ENCODE peak calls at places on chromosomes 2 and 18, in nine cellular contexts. M is HepG2, G is endothelial cell of umbilical vein, A is suprapubic skin, D is stomach, C is HCT116, V is breast epithelium, F is upper lobe of left lung, E is esophagus muscularis mucosa. P is an unnamed sample.

GRCh38 chr2:133819906-133820305 is 251.6 kb upstream of the NCKAP5 start:
- DNase-seq in M (no peak), G (no peak), A (no peak), D (no peak), C (no peak), V (no peak), F (no peak), E (peak), P (no peak)

GRCh38 chr18:22813648-22814328 is 119.3 kb upstream of the RBBP8 start:
- DNase-seq in M (peak), G (peak), A (no peak), D (no peak), C (no peak), V (no peak), F (no peak), E (no peak), P (peak)

GRCh38 chr18:54880706-54881105 is 52.4 kb downstream of the RAB27B start:
- DNase-seq in M (no peak), G (no peak), A (no peak), D (no peak), C (no peak), V (no peak), F (no peak), E (no peak), P (no peak)

GRCh38 chr2:205094031-205094430 is 548.8 kb downstream of the PARD3B start:
- DNase-seq in M (no peak), G (no peak), A (no peak), D (no peak), C (no peak), V (no peak), F (no peak), E (no peak), P (no peak)

GRCh38 chr2:29562319-29562718 is 359.1 kb downstream of the ALK start:
- DNase-seq in M (no peak), G (no peak), A (no peak), D (no peak), C (no peak), V (no peak), F (no peak), E (peak), P (no peak)

GRCh38 chr2:170973492-170974303 is 44.6 kb downstream of the GORASP2 start:
- DNase-seq in M (peak), G (peak), A (peak), D (peak), C (peak), V (peak), F (peak), E (peak), P (peak)

GRCh38 chr2:218643751-218644310 is 15.6 kb downstream of the ZNF142 start:
- DNase-seq in M (no peak), G (no peak), A (no peak), D (no peak), C (no peak), V (no peak), F (no peak), E (no peak), P (no peak)

GRCh38 chr2:67626656-67627055 is 229.5 kb downstream of the ETAA1 start:
- DNase-seq in M (no peak), G (no peak), A (no peak), D (no peak), C (no peak), V (no peak), F (no peak), E (no peak), P (no peak)

GRCh38 chr18:41666251-41666650 is 288.8 kb upstream of the PIK3C3 start:
- DNase-seq in M (no peak), G (peak), A (no peak), D (no peak), C (no peak), V (no peak), F (no peak), E (no peak), P (no peak)

GRCh38 chr2:102065675-102066252 is 74.0 kb downstream of the IL1R2 start:
- DNase-seq in M (peak), G (no peak), A (no peak), D (peak), C (peak), V (no peak), F (peak), E (no peak), P (no peak)

GRCh38 chr2:128631698-128632490 is 313.2 kb upstream of the HS6ST1 start:
- DNase-seq in M (no peak), G (no peak), A (peak), D (peak), C (no peak), V (peak), F (peak), E (peak), P (no peak)

GRCh38 chr2:236240228-236240990 is 23.8 kb downstream of the ASB18 start:
- DNase-seq in M (no peak), G (no peak), A (no peak), D (no peak), C (no peak), V (no peak), F (no peak), E (no peak), P (no peak)

GRCh38 chr2:236237468-236238190 is 26.6 kb downstream of the ASB18 start:
- DNase-seq in M (no peak), G (no peak), A (no peak), D (no peak), C (no peak), V (no peak), F (no peak), E (peak), P (no peak)

GRCh38 chr2:236236559-236237450 is 27.4 kb downstream of the ASB18 start:
- DNase-seq in M (no peak), G (peak), A (no peak), D (no peak), C (no peak), V (no peak), F (no peak), E (no peak), P (no peak)

GRCh38 chr2:236239276-236240065 is 24.7 kb downstream of the ASB18 start:
- DNase-seq in M (no peak), G (no peak), A (no peak), D (no peak), C (no peak), V (no peak), F (no peak), E (no peak), P (no peak)

GRCh38 chr2:236238756-236239155 is 25.4 kb downstream of the ASB18 start:
- DNase-seq in M (no peak), G (no peak), A (no peak), D (no peak), C (no peak), V (no peak), F (no peak), E (no peak), P (no peak)
- TF ChIP-seq POLR2A in M (no peak), G (no peak), A (no peak), D (no peak), C (no peak), V (no peak), F (no peak), E (no peak), P (no peak)

GRCh38 chr2:41965886-41966285 is 81.9 kb upstream of the PKDCC start:
- DNase-seq in M (no peak), G (peak), A (peak), D (no peak), C (no peak), V (no peak), F (no peak), E (no peak), P (no peak)
- TF ChIP-seq POLR2AphosphoS5 in M (no peak), G (no peak), A (no peak), D (no peak), C (no peak), V (no peak), F (no peak), E (no peak), P (no peak)

GRCh38 chr2:51903728-51904127 is 871.8 kb upstream of the NRXN1 start:
- DNase-seq in M (no peak), G (no peak), A (no peak), D (no peak), C (no peak), V (no peak), F (no peak), E (no peak), P (no peak)
- H3K4me3 ChIP-seq in M (no peak), G (no peak), A (no peak), D (no peak), C (no peak), V (no peak), F (no peak), E (no peak), P (no peak)

GRCh38 chr2:238139141-238139840 is 823 bp downstream of the KLHL30 start:
- DNase-seq in M (no peak), G (no peak), A (no peak), D (no peak), C (no peak), V (no peak), F (no peak), E (no peak), P (no peak)

GRCh38 chr2:238138331-238139102 is at the start of gene KLHL30:
- DNase-seq in M (no peak), G (no peak), A (no peak), D (no peak), C (no peak), V (no peak), F (no peak), E (no peak), P (no peak)

GRCh38 chr2:238137885-238138284 is 583 bp upstream of the KLHL30 start:
- DNase-seq in M (no peak), G (no peak), A (no peak), D (no peak), C (no peak), V (no peak), F (no peak), E (no peak), P (no peak)

GRCh38 chr2:238135601-238136150 is 2.8 kb upstream of the KLHL30 start:
- DNase-seq in M (no peak), G (no peak), A (no peak), D (no peak), C (no peak), V (no peak), F (no peak), E (no peak), P (no peak)

DNA sequence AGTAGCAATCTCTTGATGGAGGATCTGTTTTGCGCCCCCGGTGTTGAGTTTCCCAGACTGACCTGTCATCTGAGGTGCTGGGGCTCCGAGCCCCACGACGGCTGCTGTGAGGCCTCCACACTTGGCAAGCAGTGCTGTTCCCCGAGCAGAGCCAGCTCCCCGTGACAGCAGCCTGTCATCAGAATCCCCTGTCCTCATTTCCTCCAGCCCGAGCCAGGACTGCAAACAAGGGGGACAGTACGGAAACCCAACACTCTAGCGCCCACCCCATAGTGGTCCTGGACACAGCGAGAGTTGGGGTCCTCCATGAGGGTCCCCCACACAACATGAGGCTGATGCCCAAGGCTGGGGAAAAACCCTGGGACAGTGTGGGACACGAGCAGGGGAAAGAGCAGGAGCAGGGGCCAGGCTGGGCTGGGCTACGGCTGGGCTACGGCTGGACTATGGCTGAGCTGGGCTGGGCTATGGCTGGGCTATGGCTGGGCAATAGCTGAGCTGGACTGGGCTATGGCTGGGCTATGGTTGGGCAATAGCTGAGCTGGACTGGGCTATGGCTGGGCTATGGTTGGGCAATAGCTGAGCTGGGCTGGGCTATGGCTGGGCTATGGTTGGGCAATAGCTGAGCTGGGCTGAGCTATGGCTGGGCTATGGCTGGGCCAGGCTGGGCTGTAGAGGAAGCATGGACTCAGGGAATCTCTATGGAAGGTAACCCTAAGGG is 1.5 kb upstream of the KLHL30 start:
- DNase-seq in M (peak), G (no peak), A (no peak), D (no peak), C (no peak), V (no peak), F (peak), E (no peak), P (no peak)
- TF ChIP-seq POLR2A in M (no peak), G (no peak), A (no peak), D (no peak), C (no peak), V (no peak), F (no peak), E (no peak), P (no peak)